ENCODE peak calls at places on chromosomes 16 and 17, in six cellular contexts. H is AG04450, N is PC-3, X is fibroblast of lung, J is K562, S is colonic mucosa. K is an unnamed sample.

GRCh38 chr17:80018917-80019651 is 16.6 kb downstream of the TBC1D16 start:
- DNase-seq in H (no peak), N (no peak), X (peak; percentile 39), J (no peak), S (no peak), K (no peak)

GRCh38 chr17:50934161-50934560 is 68.0 kb upstream of the TOB1 start:
- DNase-seq in H (no peak), N (no peak), X (no peak), J (no peak), S (no peak), K (no peak)

GRCh38 chr16:48409839-48410610 is 24.8 kb upstream of the SIAH1 start:
- DNase-seq in H (peak; percentile 69), N (peak; percentile 76), X (peak; percentile 97), J (peak; percentile 54), S (peak; percentile 72), K (peak; percentile 95)

GRCh38 chr16:48075398-48075797 is 80.4 kb downstream of the ABCC12 start:
- DNase-seq in H (peak; percentile 26), N (peak; percentile 42), X (peak; percentile 64), J (no peak), S (no peak), K (peak; percentile 15)

GRCh38 chr16:51154271-51155171 is 3.5 kb upstream of the SALL1 start:
- DNase-seq in H (no peak), N (no peak), X (no peak), J (no peak), S (no peak), K (no peak)

GRCh38 chr16:17304124-17304813 is 166.5 kb downstream of the XYLT1 start:
- DNase-seq in H (no peak), N (peak; percentile 22), X (peak; percentile 46), J (no peak), S (peak; percentile 62), K (no peak)

GRCh38 chr17:80891096-80892018 is 100.3 kb upstream of the CHMP6 start:
- DNase-seq in H (peak; percentile 29), N (peak; percentile 94), X (peak; percentile 68), J (peak; percentile 74), S (no peak), K (peak; percentile 94)

GRCh38 chr16:89523680-89524344 is 15.6 kb downstream of the SPG7 start:
- DNase-seq in H (no peak), N (no peak), X (no peak), J (no peak), S (no peak), K (no peak)

GRCh38 chr16:14300631-14301149 is 229.6 kb downstream of the MRTFB start:
- DNase-seq in H (no peak), N (peak; percentile 76), X (peak; percentile 88), J (peak; percentile 86), S (peak; percentile 62), K (peak; percentile 77)

GRCh38 chr17:43673516-43674323 is 12.0 kb upstream of the MEOX1 start:
- DNase-seq in H (no peak), N (peak; percentile 90), X (peak; percentile 64), J (peak; percentile 64), S (peak; percentile 81), K (peak; percentile 68)

GRCh38 chr17:50916708-50917417 is 50.7 kb upstream of the TOB1 start:
- DNase-seq in H (no peak), N (no peak), X (no peak), J (no peak), S (no peak), K (no peak)

GRCh38 chr17:2690165-2691068 is 21.1 kb downstream of the CLUH start:
- DNase-seq in H (no peak), N (no peak), X (no peak), J (no peak), S (peak; percentile 17), K (no peak)

GRCh38 chr16:48405153-48405552 is 19.9 kb upstream of the SIAH1 start:
- DNase-seq in H (no peak), N (no peak), X (no peak), J (no peak), S (no peak), K (no peak)

GRCh38 chr16:68754117-68754792 is 17.2 kb downstream of the CDH1 start:
- DNase-seq in H (no peak), N (peak; percentile 51), X (no peak), J (no peak), S (peak; percentile 71), K (no peak)

GRCh38 chr16:86761117-86761971 is 183.0 kb downstream of the FOXL1 start:
- DNase-seq in H (no peak), N (peak; percentile 60), X (peak; percentile 73), J (peak; percentile 69), S (peak; percentile 48), K (peak; percentile 79)

GRCh38 chr16:21101631-21102420 is 48.8 kb downstream of the DNAH3 start:
- DNase-seq in H (no peak), N (peak; percentile 30), X (peak; percentile 36), J (peak; percentile 50), S (no peak), K (peak; percentile 18)

GRCh38 chr16:88437367-88437964 is 15.6 kb upstream of the ZFPM1 start:
- DNase-seq in H (no peak), N (peak; percentile 68), X (peak; percentile 26), J (peak; percentile 74), S (peak; percentile 67), K (no peak)

GRCh38 chr17:65593870-65594584 is 32.6 kb upstream of the AXIN2 start:
- DNase-seq in H (no peak), N (no peak), X (peak; percentile 20), J (no peak), S (no peak), K (peak; percentile 4)

GRCh38 chr17:83053779-83054451 is 25.5 kb upstream of the METRNL start:
- DNase-seq in H (no peak), N (no peak), X (peak; percentile 5), J (peak; percentile 64), S (peak; percentile 43), K (no peak)

GRCh38 chr16:12017583-12017982 is 41.0 kb downstream of the SNX29 start:
- DNase-seq in H (peak; percentile 26), N (no peak), X (peak; percentile 27), J (no peak), S (no peak), K (peak; percentile 38)

GRCh38 chr16:3019594-3020246 is 448 bp upstream of the TNFRSF12A start:
- DNase-seq in H (no peak), N (no peak), X (no peak), J (no peak), S (no peak), K (no peak)

GRCh38 chr16:27890866-27891265 is 172.6 kb downstream of the GSG1L start:
- DNase-seq in H (no peak), N (no peak), X (no peak), J (no peak), S (no peak), K (no peak)

GRCh38 chr17:30554839-30555751 is 77.9 kb downstream of the GOSR1 start:
- DNase-seq in H (no peak), N (peak; percentile 34), X (no peak), J (peak; percentile 46), S (no peak), K (peak; percentile 16)

GRCh38 chr16:28494141-28494851 is at the start of gene APOBR:
- DNase-seq in H (no peak), N (no peak), X (no peak), J (peak; percentile 71), S (peak; percentile 80), K (no peak)

GRCh38 chr16:80996688-80997138 is 10.0 kb downstream of the CMC2 start:
- DNase-seq in H (no peak), N (no peak), X (peak; percentile 1), J (no peak), S (no peak), K (no peak)

GRCh38 chr16:85027968-85028637 is 508 bp downstream of the KIAA0513 start:
- DNase-seq in H (no peak), N (no peak), X (no peak), J (no peak), S (peak; percentile 49), K (no peak)

DNA sequence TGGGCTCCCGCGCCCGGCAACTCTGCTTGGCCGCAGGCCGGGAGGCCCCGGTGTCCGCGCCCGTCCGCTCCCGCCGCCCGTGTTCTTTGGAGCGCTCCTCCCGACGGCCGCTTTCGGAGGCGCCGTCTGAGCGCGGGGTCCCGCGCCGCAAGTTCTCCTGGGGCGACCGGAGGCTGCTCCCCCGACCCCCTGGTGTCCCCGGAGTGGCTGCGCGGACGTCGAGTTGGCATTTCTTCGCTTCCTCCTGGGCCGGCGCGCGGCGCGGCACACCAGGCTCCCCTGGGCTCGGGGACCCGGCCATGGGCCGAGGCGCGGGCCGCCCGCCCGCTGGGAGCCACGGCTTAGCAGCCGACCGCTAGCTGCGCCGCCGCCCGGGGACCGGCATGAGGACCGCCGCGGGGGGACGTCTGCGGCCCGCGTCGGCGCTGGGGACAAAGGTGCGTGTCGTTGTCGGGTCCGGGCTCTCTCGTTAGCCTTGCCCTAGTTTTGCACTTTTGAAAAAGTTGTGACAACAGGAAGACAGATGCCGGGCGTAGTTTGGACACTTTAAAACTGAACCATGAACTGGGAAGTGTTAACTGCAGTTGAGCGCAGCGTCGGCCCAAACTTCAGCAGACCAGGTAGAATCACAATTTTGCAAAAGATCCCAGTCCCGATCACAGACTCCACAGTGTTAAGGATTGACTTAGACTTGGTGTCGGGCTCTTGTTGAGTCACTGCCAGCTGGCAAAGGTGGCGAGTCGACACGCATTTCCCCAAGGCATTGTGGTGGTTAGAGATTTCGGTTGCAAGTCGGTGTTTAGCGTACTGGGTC is 700 bp downstream of the UBN1 start:
- DNase-seq in H (no peak), N (peak; percentile 68), X (peak; percentile 65), J (peak; percentile 51), S (peak; percentile 53), K (peak; percentile 48)
- TF ChIP-seq CTCF in H (no peak), N (no peak), X (no peak), J (no peak), S (no peak), K (no peak)

DNA sequence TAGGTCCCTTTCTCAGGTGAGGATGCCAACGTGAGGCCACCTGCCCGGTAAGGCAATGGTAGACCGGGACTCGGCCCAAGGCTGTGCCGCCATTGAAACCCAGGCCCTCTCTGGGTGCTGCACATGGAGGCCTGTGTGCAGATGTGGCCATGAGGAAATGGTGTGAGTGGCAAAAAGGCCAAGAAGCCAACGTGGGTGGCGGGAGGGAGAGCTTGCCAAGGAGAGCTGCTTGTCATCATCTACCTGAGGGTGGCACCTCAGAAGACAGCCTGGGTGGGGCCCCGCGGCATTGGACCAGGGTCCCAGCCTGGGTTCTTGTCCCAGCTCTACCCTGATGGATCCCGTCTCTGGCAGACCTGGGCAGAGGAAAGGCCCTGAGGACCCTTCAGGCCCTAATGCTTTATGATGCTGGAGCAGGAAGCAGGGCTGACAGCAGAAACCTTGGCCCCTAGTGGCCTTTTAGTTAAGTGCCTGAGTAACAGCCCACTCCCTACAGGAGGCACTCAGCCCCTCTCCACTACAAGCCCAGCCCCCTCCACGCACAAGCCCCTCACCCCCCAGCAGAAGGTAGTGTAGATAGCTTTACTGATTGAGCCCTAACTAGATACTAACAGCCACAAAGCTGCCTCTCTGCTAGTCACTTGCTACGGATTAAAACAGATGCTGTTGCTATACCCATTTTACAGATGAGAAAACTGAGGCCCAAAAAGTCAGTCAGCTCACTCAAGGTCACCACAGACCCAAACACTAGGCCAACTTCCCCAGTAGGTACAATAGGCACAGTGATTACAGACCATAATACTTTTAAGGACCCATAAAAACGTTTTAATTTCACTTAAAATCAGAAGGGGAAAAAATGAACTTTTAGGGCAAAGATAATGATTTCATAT is 26.2 kb upstream of the KIFC3 start:
- DNase-seq in H (no peak), N (no peak), X (no peak), J (no peak), S (no peak), K (no peak)
- TF ChIP-seq CTCF in H (peak; percentile 17), N (no peak), X (no peak), J (peak; percentile 52), S (no peak), K (peak; percentile 38)

GRCh38 chr17:69492410-69493071 is 78.0 kb downstream of the MAP2K6 start:
- DNase-seq in H (peak; percentile 72), N (peak; percentile 92), X (peak; percentile 81), J (no peak), S (no peak), K (peak; percentile 79)
- TF ChIP-seq CTCF in H (no peak), N (peak; percentile 32), X (no peak), J (no peak), S (no peak), K (peak; percentile 24)

GRCh38 chr16:4694664-4695451 is 1.5 kb downstream of the NUDT16L1 start:
- DNase-seq in H (no peak), N (no peak), X (no peak), J (no peak), S (no peak), K (no peak)
- TF ChIP-seq CTCF in H (no peak), N (no peak), X (no peak), J (no peak), S (no peak), K (peak; percentile 21)